ENCODE peak calls at places on chromosomes 5 and 9, in five cellular contexts. S is endothelial cell; J is effector memory CD8-positive, alpha-beta T cell; L is left cardiac atrium; V is T-cell. O is an unnamed sample.

GRCh38 chr9:94693485-94694191 is 32.9 kb upstream of the AOPEP start:
- DNase-seq in L (no peak), J (no peak), V (no peak), S (no peak), O (no peak)

GRCh38 chr5:141615991-141616715 is 2.6 kb downstream of the DIAPH1 start:
- DNase-seq in L (no peak), S (no peak), J (no peak), V (no peak), O (no peak)

GRCh38 chr9:135076876-135077430 is 10.5 kb upstream of the OLFM1 start:
- DNase-seq in S (no peak), J (no peak), L (no peak), V (no peak), O (no peak)

GRCh38 chr9:107792596-107792995 is 303.0 kb upstream of the KLF4 start:
- DNase-seq in S (no peak), L (no peak), J (no peak), V (no peak), O (no peak)

GRCh38 chr5:173090626-173091025 is 34.5 kb downstream of the CREBRF start:
- DNase-seq in J (no peak), V (no peak), S (no peak), L (no peak), O (no peak)

GRCh38 chr9:120830151-120830550 is 12.6 kb downstream of the PSMD5 start:
- DNase-seq in V (no peak), J (no peak), S (no peak), L (no peak), O (no peak)

GRCh38 chr5:15615859-15616258 is 115.9 kb downstream of the FBXL7 start:
- DNase-seq in L (no peak), S (no peak), V (no peak), J (no peak), O (no peak)

GRCh38 chr5:164175083-164175482 is 669.7 kb downstream of the MAT2B start:
- DNase-seq in L (no peak), J (no peak), V (no peak), S (no peak), O (no peak)

GRCh38 chr5:10987881-10988504 is 227.0 kb upstream of the DAP start:
- DNase-seq in J (peak), V (peak), S (peak), L (peak), O (peak)

GRCh38 chr5:74179183-74179582 is 461.3 kb downstream of the ENC1 start:
- DNase-seq in L (no peak), S (no peak), J (no peak), V (no peak), O (no peak)

GRCh38 chr9:87537625-87538024 is 40.0 kb downstream of the DAPK1 start:
- DNase-seq in J (no peak), S (no peak), V (no peak), L (no peak), O (no peak)

GRCh38 chr5:108387756-108388155 is 5.9 kb upstream of the FBXL17 start:
- DNase-seq in S (no peak), V (no peak), J (no peak), L (no peak), O (no peak)

GRCh38 chr5:135439426-135440205 is 7.5 kb downstream of the DCANP1 start:
- DNase-seq in L (no peak), S (no peak), J (no peak), V (no peak), O (no peak)

GRCh38 chr5:21649969-21650368 is 1203.2 kb downstream of the CDH12 start:
- DNase-seq in V (no peak), S (no peak), J (no peak), L (no peak), O (no peak)